ENCODE peak calls at places on chromosome 19, in six cellular contexts. R is tibial artery; A is A549; O is effector memory CD4-positive, alpha-beta T cell; N is heart left ventricle; X is aorta. T is an unnamed sample.
A peak's percentile ranks its signal among the peaks of the same experiment; 100 is the strongest.

GRCh38 chr19:6639439-6639838 is 30.5 kb downstream of the TNFSF14 start:
- DNase-seq in X (no peak), R (no peak), O (no peak), A (no peak), N (no peak), T (no peak)

GRCh38 chr19:4369109-4369887 is 25.9 kb downstream of the MPND start:
- DNase-seq in A (no peak), R (peak; percentile 69), N (peak; percentile 70), O (peak; percentile 68), X (peak; percentile 77), T (peak; percentile 84)

GRCh38 chr19:3243851-3244700 is 19.6 kb downstream of the CELF5 start:
- DNase-seq in X (no peak), O (no peak), A (no peak), R (no peak), N (no peak), T (no peak)

GRCh38 chr19:35755550-35756371 is 1.1 kb downstream of the HSPB6 start:
- DNase-seq in R (peak; percentile 98), N (peak; percentile 89), O (peak; percentile 37), A (no peak), X (peak; percentile 88), T (peak; percentile 84)

GRCh38 chr19:23762884-23763711 is 4.4 kb upstream of the ZNF681 start:
- DNase-seq in A (no peak), X (peak; percentile 87), O (peak; percentile 82), R (peak; percentile 88), N (peak; percentile 86), T (peak; percentile 88)

GRCh38 chr19:22619371-22619770 is 14.8 kb upstream of the ZNF492 start:
- DNase-seq in X (no peak), A (no peak), O (no peak), N (peak; percentile 48), R (no peak), T (no peak)

GRCh38 chr19:58409010-58409790 is 751 bp downstream of the ZNF584 start:
- DNase-seq in N (no peak), A (no peak), X (peak; percentile 56), R (peak; percentile 62), O (no peak), T (no peak)

GRCh38 chr19:55355213-55355821 is 798 bp upstream of the COX6B2 start:
- DNase-seq in R (no peak), N (no peak), A (no peak), X (no peak), O (no peak), T (no peak)

GRCh38 chr19:50602496-50602895 is 34.3 kb upstream of the LRRC4B start:
- DNase-seq in X (no peak), R (no peak), N (no peak), O (no peak), A (no peak), T (no peak)

GRCh38 chr19:48806818-48807589 is 3.8 kb downstream of the BCAT2 start:
- DNase-seq in R (no peak), O (no peak), X (no peak), A (no peak), N (no peak), T (no peak)

GRCh38 chr19:11041194-11041593 is 48.1 kb upstream of the LDLR start:
- DNase-seq in X (no peak), N (no peak), R (no peak), A (no peak), O (no peak), T (no peak)

GRCh38 chr19:31667106-31667505 is 317.9 kb upstream of the TSHZ3 start:
- DNase-seq in A (no peak), X (no peak), O (no peak), R (no peak), N (no peak), T (no peak)

GRCh38 chr19:42989851-42990250 is 36.4 kb downstream of the PSG11 start:
- DNase-seq in X (no peak), R (no peak), N (no peak), O (no peak), A (no peak), T (no peak)

GRCh38 chr19:11633223-11633622 is 35.9 kb downstream of the ZNF627 start:
- DNase-seq in R (no peak), O (no peak), A (no peak), X (no peak), N (no peak), T (no peak)

GRCh38 chr19:14764401-14764800 is 14.0 kb downstream of the ADGRE2 start:
- DNase-seq in O (no peak), N (no peak), A (no peak), X (no peak), R (no peak), T (no peak)

GRCh38 chr19:15702590-15702930 is 25.3 kb upstream of the OR10H2 start:
- DNase-seq in N (peak; percentile 68), X (peak; percentile 88), A (no peak), R (peak; percentile 77), O (no peak), T (no peak)

GRCh38 chr19:47750752-47751151 is 5.4 kb downstream of the NOP53 start:
- DNase-seq in O (no peak), N (no peak), X (no peak), A (no peak), R (no peak), T (no peak)

GRCh38 chr19:8325454-8325853 is 4.2 kb downstream of the RPS28 start:
- DNase-seq in O (no peak), R (no peak), A (no peak), N (no peak), X (no peak), T (no peak)

GRCh38 chr19:1355974-1356865 is 27.5 kb upstream of the NDUFS7 start:
- DNase-seq in O (no peak), X (no peak), R (no peak), A (no peak), N (no peak), T (no peak)

GRCh38 chr19:34171539-34171876 is 796 bp upstream of the LSM14A start:
- DNase-seq in O (no peak), N (no peak), A (peak; percentile 55), R (no peak), X (no peak), T (no peak)

GRCh38 chr19:17073869-17074627 is 1.2 kb downstream of the HAUS8 start:
- DNase-seq in A (no peak), X (no peak), N (no peak), O (no peak), R (no peak), T (peak; percentile 67)

GRCh38 chr19:36245210-36246005 is 30.5 kb downstream of the ZNF146 start:
- DNase-seq in A (no peak), O (no peak), R (no peak), N (no peak), X (no peak), T (no peak)

GRCh38 chr19:10292789-10293636 is 3.3 kb downstream of the ICAM5 start:
- DNase-seq in X (no peak), A (no peak), O (no peak), N (no peak), R (no peak), T (no peak)

GRCh38 chr19:53519431-53519830 is 18.5 kb upstream of the ZNF331 start:
- DNase-seq in N (peak; percentile 22), A (no peak), X (no peak), O (no peak), R (no peak), T (no peak)

GRCh38 chr19:33279430-33280350 is 22.6 kb downstream of the CEBPA start:
- DNase-seq in R (no peak), A (no peak), N (no peak), X (peak; percentile 15), O (no peak), T (no peak)

GRCh38 chr19:46741447-46741846 is 4.4 kb upstream of the FKRP start:
- DNase-seq in R (no peak), N (no peak), O (no peak), X (no peak), A (no peak), T (no peak)

GRCh38 chr19:46739290-46739771 is 6.5 kb upstream of the FKRP start:
- DNase-seq in R (peak; percentile 87), X (peak; percentile 60), N (peak; percentile 88), O (no peak), A (no peak), T (peak; percentile 64)

GRCh38 chr19:46736544-46737274 is 9.1 kb upstream of the FKRP start:
- DNase-seq in A (no peak), N (peak; percentile 70), O (no peak), X (peak; percentile 62), R (no peak), T (no peak)

GRCh38 chr19:46737275-46737654 is 8.6 kb upstream of the FKRP start:
- DNase-seq in A (no peak), X (no peak), O (no peak), R (no peak), N (no peak), T (no peak)

GRCh38 chr19:46737761-46738171 is 8.1 kb upstream of the FKRP start:
- DNase-seq in O (no peak), N (no peak), R (no peak), X (no peak), A (no peak), T (peak; percentile 50)
- H3K4me1 ChIP-seq in O (no peaks in the 10 kb centered on the region), N (peaks cover 66% of the 10 kb centered on the region), R (no peaks in the 10 kb centered on the region), X (no peaks in the 10 kb centered on the region), A (peaks cover 14% of the 10 kb centered on the region), T (peaks cover 2% of the 10 kb centered on the region)

DNA sequence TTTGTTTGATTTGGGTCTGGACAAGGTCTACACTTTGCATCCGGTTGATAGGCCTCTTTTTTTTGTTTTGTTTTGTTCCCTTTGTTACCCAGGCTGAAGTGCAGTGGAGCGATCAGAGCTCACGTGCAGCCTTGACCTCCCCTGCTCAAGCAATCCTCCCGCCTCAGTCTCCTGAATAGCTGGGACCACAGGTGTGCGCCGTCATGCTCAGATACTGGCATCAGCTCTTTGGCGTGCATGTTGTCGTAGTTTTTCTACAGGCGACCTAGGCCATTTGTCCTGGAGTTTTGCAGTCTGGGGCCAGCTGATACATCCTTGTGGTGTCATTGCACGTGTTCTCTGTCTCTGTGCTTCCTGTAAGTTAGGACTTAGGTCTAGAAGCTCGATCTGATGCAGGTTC is 16.3 kb downstream of the PAK4 start:
- DNase-seq in N (no peak), A (no peak), R (no peak), O (no peak), X (no peak), T (no peak)
- H3K4me1 ChIP-seq in N (peaks cover 49% of the 10 kb centered on the region), A (peaks cover 53% of the 10 kb centered on the region), R (no peaks in the 10 kb centered on the region), O (no peaks in the 10 kb centered on the region), X (no peaks in the 10 kb centered on the region), T (peaks cover 33% of the 10 kb centered on the region)

GRCh38 chr19:39140195-39140516 is 14.6 kb downstream of the PAK4 start:
- DNase-seq in R (no peak), N (no peak), X (no peak), A (no peak), O (no peak), T (peak; percentile 18)
- H3K4me1 ChIP-seq in R (no peaks in the 10 kb centered on the region), N (peaks cover 42% of the 10 kb centered on the region), X (no peaks in the 10 kb centered on the region), A (peaks cover 68% of the 10 kb centered on the region), O (no peaks in the 10 kb centered on the region), T (peaks cover 24% of the 10 kb centered on the region)

GRCh38 chr19:18726417-18726767 is 42.9 kb downstream of the CRTC1 start:
- DNase-seq in X (no peak), R (no peak), O (no peak), A (no peak), N (no peak), T (no peak)

GRCh38 chr19:18725755-18726416 is 42.4 kb downstream of the CRTC1 start:
- DNase-seq in O (no peak), X (no peak), N (no peak), A (no peak), R (no peak), T (no peak)

GRCh38 chr19:18723871-18724377 is 40.4 kb downstream of the CRTC1 start:
- DNase-seq in N (no peak), A (no peak), X (no peak), O (no peak), R (no peak), T (no peak)

GRCh38 chr19:18729933-18730530 is 46.6 kb downstream of the CRTC1 start:
- DNase-seq in N (no peak), O (no peak), A (no peak), X (no peak), R (no peak), T (no peak)

GRCh38 chr19:18726846-18727245 is 43.4 kb downstream of the CRTC1 start:
- DNase-seq in X (no peak), R (no peak), O (no peak), A (no peak), N (no peak), T (no peak)
- H3K4me1 ChIP-seq in X (no peaks in the 10 kb centered on the region), R (no peaks in the 10 kb centered on the region), O (no peaks in the 10 kb centered on the region), A (no peaks in the 10 kb centered on the region), N (no peaks in the 10 kb centered on the region), T (no peaks in the 10 kb centered on the region)